ENCODE peak calls at places on chromosomes 11 and 22, in eight cellular contexts. R, P, M, Z, S, T, B and F are unnamed samples. For H3K4me1, the result is how much of the 10 kb centered on the place peaks cover.

GRCh38 chr11:58688779-58689503 is 42.8 kb downstream of the GLYAT start:
- DNase-seq in R (no peak), P (peak), M (no peak), Z (no peak), S (no peak), T (no peak), B (no peak), F (no peak)

GRCh38 chr22:19844423-19845368 is 10.0 kb downstream of the GNB1L start:
- DNase-seq in R (peak), P (peak), M (no peak), Z (no peak), S (peak), T (no peak), B (no peak), F (no peak)

GRCh38 chr22:46592390-46592872 is 27.8 kb upstream of the GRAMD4 start:
- DNase-seq in R (no peak), P (peak), M (no peak), Z (no peak), S (peak), T (no peak), B (no peak), F (no peak)

GRCh38 chr22:22893891-22894739 is 6.5 kb downstream of the IGLL5 start:
- DNase-seq in R (no peak), P (no peak), M (no peak), Z (no peak), S (peak), T (no peak), B (no peak), F (no peak)

GRCh38 chr11:83610996-83611395 is 324.8 kb upstream of the CCDC90B start:
- DNase-seq in R (no peak), P (no peak), M (no peak), Z (no peak), S (no peak), T (no peak), B (no peak), F (no peak)

GRCh38 chr11:75031224-75031753 is 42.6 kb downstream of the NEU3 start:
- DNase-seq in R (no peak), P (peak), M (no peak), Z (no peak), S (no peak), T (peak), B (no peak), F (no peak)

GRCh38 chr11:117449111-117449693 is 121.5 kb downstream of the CEP164 start:
- DNase-seq in R (no peak), P (no peak), M (no peak), Z (no peak), S (peak), T (no peak), B (no peak), F (no peak)

GRCh38 chr11:112518371-112518770 is 257.7 kb upstream of the PLET1 start:
- DNase-seq in R (no peak), P (no peak), M (no peak), Z (no peak), S (no peak), T (no peak), B (no peak), F (no peak)

GRCh38 chr22:43018615-43019014 is 3.7 kb upstream of the PACSIN2 start:
- DNase-seq in R (no peak), P (no peak), M (no peak), Z (no peak), S (no peak), T (no peak), B (no peak), F (no peak)

GRCh38 chr11:79466411-79466810 is 25.6 kb upstream of the TENM4 start:
- DNase-seq in R (no peak), P (peak), M (no peak), Z (no peak), S (no peak), T (no peak), B (no peak), F (no peak)

GRCh38 chr11:11545285-11546275 is 76.2 kb downstream of the GALNT18 start:
- DNase-seq in R (no peak), P (no peak), M (no peak), Z (no peak), S (no peak), T (no peak), B (no peak), F (no peak)

GRCh38 chr11:77151804-77152513 is 23.9 kb downstream of the MYO7A start:
- DNase-seq in R (peak), P (peak), M (no peak), Z (no peak), S (no peak), T (no peak), B (no peak), F (no peak)

GRCh38 chr22:23767673-23768548 is at the start of gene CHCHD10:
- DNase-seq in R (peak), P (peak), M (peak), Z (peak), S (peak), T (peak), B (peak), F (peak)

GRCh38 chr22:30234786-30235470 is 11.6 kb downstream of the LIF start:
- DNase-seq in R (no peak), P (peak), M (no peak), Z (no peak), S (no peak), T (peak), B (peak), F (peak)

GRCh38 chr11:9139628-9140357 is 48.4 kb upstream of the SCUBE2 start:
- DNase-seq in R (no peak), P (no peak), M (no peak), Z (no peak), S (no peak), T (no peak), B (no peak), F (no peak)

GRCh38 chr22:19291580-19292261 is at the start of gene CLTCL1:
- DNase-seq in R (peak), P (peak), M (peak), Z (peak), S (peak), T (peak), B (peak), F (peak)

GRCh38 chr11:126890561-126890960 is 110.0 kb downstream of the KIRREL3 start:
- DNase-seq in R (no peak), P (no peak), M (peak), Z (no peak), S (no peak), T (no peak), B (no peak), F (no peak)

GRCh38 chr22:33372875-33373274 is 314.7 kb upstream of the SYN3 start:
- DNase-seq in R (no peak), P (no peak), M (no peak), Z (no peak), S (no peak), T (no peak), B (no peak), F (no peak)
- TF ChIP-seq CTCF in R (no peak), P (no peak), M (no peak), Z (no peak), S (no peak), T (no peak), B (no peak), F (no peak)

GRCh38 chr11:93733474-93733873 is 7.8 kb downstream of the TAF1D start:
- DNase-seq in R (no peak), P (no peak), M (no peak), Z (no peak), S (no peak), T (no peak), B (no peak), F (no peak)
- H3K27ac ChIP-seq in R (no peak), P (peak), M (peak), Z (no peak), S (no peak), T (no peak), B (no peak), F (no peak)

GRCh38 chr11:14819596-14819995 is 72.4 kb downstream of the CYP2R1 start:
- DNase-seq in R (no peak), P (no peak), M (no peak), Z (no peak), S (no peak), T (no peak), B (no peak), F (no peak)
- H3K4me1 ChIP-seq in R (under half), P (under half), M (under half), Z (under half), S (under half), T (under half), B (under half), F (under half)

GRCh38 chr11:65185166-65185565 is 3.4 kb downstream of the CAPN1 start:
- DNase-seq in R (no peak), P (no peak), M (no peak), Z (no peak), S (no peak), T (no peak), B (no peak), F (no peak)

GRCh38 chr11:65186701-65187100 is 5.0 kb downstream of the CAPN1 start:
- DNase-seq in R (no peak), P (no peak), M (no peak), Z (no peak), S (no peak), T (no peak), B (no peak), F (no peak)

GRCh38 chr11:65187146-65187675 is 5.5 kb downstream of the CAPN1 start:
- DNase-seq in R (no peak), P (no peak), M (no peak), Z (no peak), S (no peak), T (no peak), B (no peak), F (no peak)

GRCh38 chr11:65184146-65184545 is 2.4 kb downstream of the CAPN1 start:
- DNase-seq in R (no peak), P (no peak), M (no peak), Z (no peak), S (no peak), T (peak), B (no peak), F (no peak)

DNA sequence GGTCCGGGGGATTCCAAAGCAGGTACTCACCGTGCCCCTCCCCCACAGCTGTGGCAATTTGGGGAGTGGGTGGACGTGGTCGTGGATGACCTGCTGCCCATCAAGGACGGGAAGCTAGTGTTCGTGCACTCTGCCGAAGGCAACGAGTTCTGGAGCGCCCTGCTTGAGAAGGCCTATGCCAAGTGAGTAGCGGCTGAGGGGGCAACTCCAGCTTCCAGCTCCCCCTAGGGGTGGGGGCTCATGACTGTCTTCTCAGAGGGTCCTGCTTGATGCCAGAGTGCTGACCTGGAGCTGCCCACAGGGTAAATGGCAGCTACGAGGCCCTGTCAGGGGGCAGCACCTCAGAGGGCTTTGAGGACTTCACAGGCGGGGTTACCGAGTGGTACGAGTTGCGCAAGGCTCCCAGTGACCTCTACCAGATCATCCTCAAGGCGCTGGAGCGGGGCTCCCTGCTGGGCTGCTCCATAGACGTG is 4.2 kb downstream of the CAPN1 start:
- DNase-seq in R (no peak), P (no peak), M (no peak), Z (no peak), S (no peak), T (no peak), B (no peak), F (no peak)
- TF ChIP-seq CTCF in R (no peak), P (no peak), M (no peak), Z (no peak), S (no peak), T (no peak), B (no peak), F (no peak)

DNA sequence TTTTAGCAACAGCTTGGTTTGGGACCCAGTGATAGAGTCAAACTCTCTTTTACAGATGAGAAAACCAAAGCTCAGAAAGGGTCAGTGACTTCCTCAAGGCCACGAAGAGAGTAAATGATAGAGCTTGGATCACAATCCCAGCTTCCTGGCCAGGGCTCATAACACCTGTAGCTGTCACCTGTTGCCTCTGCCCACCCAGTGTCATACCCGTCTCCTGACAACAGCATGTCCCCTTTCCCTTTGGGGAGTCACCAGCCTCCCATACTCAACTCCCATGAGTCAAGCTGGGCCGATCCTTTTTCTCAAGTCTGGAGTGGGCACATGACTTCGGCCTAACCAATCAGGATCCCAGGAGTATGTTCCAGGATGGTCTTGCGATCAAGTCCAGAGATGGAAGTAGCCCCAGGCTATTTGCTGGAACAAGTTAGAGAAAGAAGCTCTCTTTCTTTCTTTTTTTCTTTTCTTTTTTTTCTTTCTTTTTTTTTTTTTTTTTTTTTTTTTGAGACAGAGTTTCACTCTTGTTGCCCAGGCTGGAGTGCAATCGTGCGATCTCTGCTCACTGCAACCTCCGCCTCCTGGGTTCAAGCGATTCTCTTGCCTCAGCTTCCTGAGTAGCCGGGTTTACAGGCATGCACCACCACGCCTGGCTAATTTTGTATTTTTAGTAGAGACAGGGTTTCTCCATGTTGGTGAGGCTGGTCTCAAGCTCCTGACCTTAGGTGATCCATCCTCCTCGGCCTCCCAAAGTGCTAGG is 27.8 kb upstream of the MYH9 start:
- DNase-seq in R (no peak), P (no peak), M (no peak), Z (no peak), S (no peak), T (no peak), B (no peak), F (no peak)
- H3K27ac ChIP-seq in R (no peak), P (no peak), M (no peak), Z (no peak), S (no peak), T (no peak), B (no peak), F (no peak)

GRCh38 chr22:37409031-37409430 is 18.2 kb downstream of the ELFN2 start:
- DNase-seq in R (no peak), P (no peak), M (no peak), Z (no peak), S (no peak), T (no peak), B (no peak), F (no peak)
- H3K4me1 ChIP-seq in R (under half), P (under half), M (under half), Z (under half), S (under half), T (under half), B (under half), F (under half)

GRCh38 chr11:132999031-132999430 is 533.3 kb downstream of the OPCML start:
- DNase-seq in R (no peak), P (no peak), M (no peak), Z (no peak), S (no peak), T (no peak), B (no peak), F (no peak)
- TF ChIP-seq CTCF in R (no peak), P (no peak), M (no peak), Z (no peak), S (no peak), T (no peak), B (no peak), F (no peak)

DNA sequence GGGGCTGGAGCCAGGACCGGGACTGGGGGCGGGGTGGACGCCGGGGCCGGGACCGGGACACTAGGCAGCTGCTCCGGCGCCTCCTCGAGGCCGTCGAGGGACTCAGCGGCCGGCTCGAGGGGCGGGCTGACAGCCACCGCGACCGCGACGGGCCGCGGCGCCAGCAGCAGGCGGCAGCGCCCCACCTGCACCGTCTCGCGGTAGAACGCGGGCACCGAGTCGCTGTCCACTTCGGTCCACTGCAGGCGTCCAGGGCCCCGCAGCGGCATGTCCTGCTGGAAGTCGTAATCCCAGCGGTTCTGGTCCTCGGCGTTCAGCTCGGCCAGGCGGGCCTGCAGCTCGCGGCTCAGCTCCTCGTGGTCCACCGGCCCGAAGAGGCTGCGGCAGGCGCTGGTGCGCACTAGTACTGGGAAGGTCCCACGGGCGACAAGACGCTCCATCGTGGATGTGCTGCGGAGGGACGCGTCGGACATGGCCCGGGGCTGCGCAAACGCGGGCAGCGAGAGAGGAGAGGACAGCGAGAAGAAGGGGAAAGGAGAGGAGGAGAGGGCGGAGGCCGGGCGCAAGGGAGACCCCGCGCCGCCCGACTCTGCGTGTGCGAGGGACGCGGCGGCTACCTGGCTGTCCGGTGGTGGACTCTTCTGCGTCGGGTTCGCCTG is 429 bp downstream of the CDKN1C start:
- DNase-seq in R (peak), P (peak), M (peak), Z (no peak), S (peak), T (peak), B (peak), F (peak)
- H3K27ac ChIP-seq in R (peak), P (peak), M (peak), Z (peak), S (peak), T (peak), B (peak), F (no peak)

GRCh38 chr22:38735126-38735464 is 20.7 kb downstream of the SUN2 start:
- DNase-seq in R (peak), P (no peak), M (no peak), Z (no peak), S (peak), T (no peak), B (no peak), F (peak)

GRCh38 chr22:38732251-38732815 is 23.5 kb downstream of the SUN2 start:
- DNase-seq in R (peak), P (no peak), M (no peak), Z (no peak), S (peak), T (no peak), B (no peak), F (no peak)

GRCh38 chr22:38734203-38735100 is 21.3 kb downstream of the SUN2 start:
- DNase-seq in R (peak), P (no peak), M (no peak), Z (no peak), S (peak), T (no peak), B (no peak), F (no peak)

GRCh38 chr22:38731703-38732161 is 24.1 kb downstream of the SUN2 start:
- DNase-seq in R (peak), P (no peak), M (no peak), Z (no peak), S (peak), T (no peak), B (no peak), F (no peak)

DNA sequence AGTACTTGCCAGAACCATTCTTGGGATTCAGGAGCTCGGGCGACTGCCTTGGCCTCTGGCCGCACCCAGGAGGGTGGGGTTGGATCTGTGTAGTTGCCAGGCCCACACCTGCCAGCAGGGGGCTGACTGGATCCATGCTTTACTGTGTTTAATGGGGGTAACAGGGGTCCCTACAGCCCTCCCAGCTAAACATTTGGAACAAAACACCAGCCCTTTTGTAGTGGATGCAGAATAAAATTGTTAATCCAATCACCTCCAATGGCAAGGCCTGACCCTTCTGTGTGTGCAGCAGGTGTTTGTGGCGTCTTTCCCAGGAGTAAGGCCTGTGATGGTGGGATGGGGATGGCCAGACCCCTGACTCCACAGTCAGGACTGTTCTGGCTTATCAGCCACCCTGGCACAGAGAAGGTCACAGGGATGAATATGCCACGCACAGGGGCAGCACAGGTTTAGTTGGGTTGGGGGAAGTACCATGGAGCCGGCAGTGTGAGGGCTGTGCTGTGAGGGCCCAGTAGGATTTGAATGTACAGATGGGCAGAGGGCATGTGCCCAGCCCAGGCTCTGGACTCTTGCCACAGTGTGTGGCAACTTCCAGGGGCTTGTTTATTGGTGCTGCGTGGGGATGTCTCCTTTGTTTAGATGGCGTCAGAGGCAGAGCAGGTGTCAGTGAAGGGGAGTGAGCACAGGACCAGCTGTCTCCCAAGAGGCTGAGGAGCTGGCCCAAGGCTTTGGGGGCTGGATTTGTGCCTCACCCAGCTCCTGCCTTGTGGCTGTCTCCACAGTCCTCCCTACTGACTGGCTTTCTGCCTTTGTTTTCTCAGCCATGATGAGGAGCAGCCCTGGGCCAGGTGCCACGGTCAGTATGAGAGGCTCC is 22.2 kb downstream of the SUN2 start:
- DNase-seq in R (peak), P (peak), M (peak), Z (peak), S (peak), T (peak), B (peak), F (peak)
- H3K4me1 ChIP-seq in R (under half), P (under half), M (under half), Z (under half), S (under half), T (under half), B (under half), F (under half)